ENCODE peak calls at places on chromosomes 16 and 17, in eight cellular contexts. One of them, this sample, is unnamed.

GRCh38 chr17:76490112-76490710 is 11.0 kb downstream of the RHBDF2 start:
- DNase-seq in IMR-90: no peak
- DNase-seq in SK-N-SH: no peak
- DNase-seq in GM12878: no peak
- DNase-seq in WTC11: no peak
- DNase-seq in H1: no peak
- DNase-seq in HepG2: no peak
- DNase-seq in K562: no peak
- DNase-seq in this sample: no peak

GRCh38 chr16:24286713-24287405 is 30.7 kb downstream of the CACNG3 start:
- DNase-seq in IMR-90: no peak
- DNase-seq in SK-N-SH: no peak
- DNase-seq in GM12878: no peak
- DNase-seq in WTC11: no peak
- DNase-seq in H1: no peak
- DNase-seq in HepG2: no peak
- DNase-seq in K562: no peak
- DNase-seq in this sample: no peak

GRCh38 chr16:81443688-81444447 is 740 bp upstream of the CMIP start:
- DNase-seq in IMR-90: no peak
- DNase-seq in SK-N-SH: no peak
- DNase-seq in GM12878: no peak
- DNase-seq in WTC11: no peak
- DNase-seq in H1: peak
- DNase-seq in HepG2: no peak
- DNase-seq in K562: no peak
- DNase-seq in this sample: no peak

GRCh38 chr17:2542056-2542455 is 30.4 kb upstream of the METTL16 start:
- DNase-seq in IMR-90: no peak
- DNase-seq in SK-N-SH: no peak
- DNase-seq in GM12878: no peak
- DNase-seq in WTC11: no peak
- DNase-seq in H1: no peak
- DNase-seq in HepG2: no peak
- DNase-seq in K562: no peak
- DNase-seq in this sample: no peak

GRCh38 chr16:13036600-13036999 is 135.2 kb downstream of the SHISA9 start:
- DNase-seq in IMR-90: peak
- DNase-seq in SK-N-SH: no peak
- DNase-seq in GM12878: no peak
- DNase-seq in WTC11: peak
- DNase-seq in H1: peak
- DNase-seq in HepG2: peak
- DNase-seq in K562: peak
- DNase-seq in this sample: peak

GRCh38 chr16:88406096-88407041 is 23.6 kb downstream of the ZNF469 start:
- DNase-seq in IMR-90: no peak
- DNase-seq in SK-N-SH: peak
- DNase-seq in GM12878: no peak
- DNase-seq in WTC11: no peak
- DNase-seq in H1: no peak
- DNase-seq in HepG2: peak
- DNase-seq in K562: peak
- DNase-seq in this sample: no peak

GRCh38 chr17:81031571-81032550 is 3.1 kb upstream of the BAIAP2 start:
- DNase-seq in IMR-90: no peak
- DNase-seq in SK-N-SH: no peak
- DNase-seq in GM12878: no peak
- DNase-seq in WTC11: no peak
- DNase-seq in H1: no peak
- DNase-seq in HepG2: no peak
- DNase-seq in K562: no peak
- DNase-seq in this sample: no peak

GRCh38 chr17:76547183-76547641 is 7.4 kb downstream of the PRCD start:
- DNase-seq in IMR-90: peak
- DNase-seq in SK-N-SH: peak
- DNase-seq in GM12878: no peak
- DNase-seq in WTC11: peak
- DNase-seq in H1: no peak
- DNase-seq in HepG2: peak
- DNase-seq in K562: peak
- DNase-seq in this sample: peak

GRCh38 chr16:12206031-12206748 is 229.7 kb downstream of the SNX29 start:
- DNase-seq in IMR-90: no peak
- DNase-seq in SK-N-SH: no peak
- DNase-seq in GM12878: no peak
- DNase-seq in WTC11: no peak
- DNase-seq in H1: no peak
- DNase-seq in HepG2: no peak
- DNase-seq in K562: no peak
- DNase-seq in this sample: no peak

GRCh38 chr16:88560722-88561484 is 9.3 kb upstream of the ZC3H18 start:
- DNase-seq in IMR-90: peak
- DNase-seq in SK-N-SH: no peak
- DNase-seq in GM12878: no peak
- DNase-seq in WTC11: peak
- DNase-seq in H1: peak
- DNase-seq in HepG2: peak
- DNase-seq in K562: peak
- DNase-seq in this sample: no peak

GRCh38 chr16:1890701-1891035 is 18.7 kb upstream of the MEIOB start:
- DNase-seq in IMR-90: no peak
- DNase-seq in SK-N-SH: peak
- DNase-seq in GM12878: no peak
- DNase-seq in WTC11: no peak
- DNase-seq in H1: no peak
- DNase-seq in HepG2: no peak
- DNase-seq in K562: no peak
- DNase-seq in this sample: no peak

GRCh38 chr17:81084691-81085419 is 49.9 kb downstream of the BAIAP2 start:
- DNase-seq in IMR-90: no peak
- DNase-seq in SK-N-SH: no peak
- DNase-seq in GM12878: no peak
- DNase-seq in WTC11: no peak
- DNase-seq in H1: no peak
- DNase-seq in HepG2: no peak
- DNase-seq in K562: no peak
- DNase-seq in this sample: no peak

GRCh38 chr17:72602517-72603345 is 481.9 kb downstream of the SOX9 start:
- DNase-seq in IMR-90: peak
- DNase-seq in SK-N-SH: no peak
- DNase-seq in GM12878: no peak
- DNase-seq in WTC11: peak
- DNase-seq in H1: peak
- DNase-seq in HepG2: no peak
- DNase-seq in K562: no peak
- DNase-seq in this sample: peak

GRCh38 chr17:82960419-82961271 is 118.8 kb upstream of the METRNL start:
- DNase-seq in IMR-90: no peak
- DNase-seq in SK-N-SH: no peak
- DNase-seq in GM12878: no peak
- DNase-seq in WTC11: no peak
- DNase-seq in H1: no peak
- DNase-seq in HepG2: no peak
- DNase-seq in K562: no peak
- DNase-seq in this sample: no peak

GRCh38 chr17:41529491-41529915 is 1.4 kb upstream of the KRT19 start:
- DNase-seq in IMR-90: no peak
- DNase-seq in SK-N-SH: peak
- DNase-seq in GM12878: no peak
- DNase-seq in WTC11: no peak
- DNase-seq in H1: no peak
- DNase-seq in HepG2: no peak
- DNase-seq in K562: no peak
- DNase-seq in this sample: no peak

GRCh38 chr17:6386041-6386630 is 48.8 kb downstream of the AIPL1 start:
- DNase-seq in IMR-90: no peak
- DNase-seq in SK-N-SH: no peak
- DNase-seq in GM12878: no peak
- DNase-seq in WTC11: no peak
- DNase-seq in H1: peak
- DNase-seq in HepG2: no peak
- DNase-seq in K562: no peak
- DNase-seq in this sample: no peak

GRCh38 chr17:50817142-50817751 is 18.1 kb upstream of the WFIKKN2 start:
- DNase-seq in IMR-90: no peak
- DNase-seq in SK-N-SH: peak
- DNase-seq in GM12878: no peak
- DNase-seq in WTC11: peak
- DNase-seq in H1: peak
- DNase-seq in HepG2: no peak
- DNase-seq in K562: peak
- DNase-seq in this sample: peak

GRCh38 chr17:73717690-73718089 is 73.4 kb upstream of the SDK2 start:
- DNase-seq in IMR-90: no peak
- DNase-seq in SK-N-SH: no peak
- DNase-seq in GM12878: no peak
- DNase-seq in WTC11: no peak
- DNase-seq in H1: no peak
- DNase-seq in HepG2: no peak
- DNase-seq in K562: no peak
- DNase-seq in this sample: no peak

GRCh38 chr17:9202572-9202971 is 181.3 kb downstream of the NTN1 start:
- DNase-seq in IMR-90: no peak
- DNase-seq in SK-N-SH: no peak
- DNase-seq in GM12878: no peak
- DNase-seq in WTC11: no peak
- DNase-seq in H1: no peak
- DNase-seq in HepG2: no peak
- DNase-seq in K562: no peak
- DNase-seq in this sample: no peak

GRCh38 chr16:60107467-60107866 is 1373.4 kb upstream of the GOT2 start:
- DNase-seq in IMR-90: no peak
- DNase-seq in SK-N-SH: no peak
- DNase-seq in GM12878: no peak
- DNase-seq in WTC11: no peak
- DNase-seq in H1: no peak
- DNase-seq in HepG2: no peak
- DNase-seq in K562: no peak
- DNase-seq in this sample: no peak

GRCh38 chr16:83305092-83305491 is 502.7 kb upstream of the HSBP1 start:
- DNase-seq in IMR-90: peak
- DNase-seq in SK-N-SH: no peak
- DNase-seq in GM12878: no peak
- DNase-seq in WTC11: no peak
- DNase-seq in H1: no peak
- DNase-seq in HepG2: no peak
- DNase-seq in K562: no peak
- DNase-seq in this sample: no peak

DNA sequence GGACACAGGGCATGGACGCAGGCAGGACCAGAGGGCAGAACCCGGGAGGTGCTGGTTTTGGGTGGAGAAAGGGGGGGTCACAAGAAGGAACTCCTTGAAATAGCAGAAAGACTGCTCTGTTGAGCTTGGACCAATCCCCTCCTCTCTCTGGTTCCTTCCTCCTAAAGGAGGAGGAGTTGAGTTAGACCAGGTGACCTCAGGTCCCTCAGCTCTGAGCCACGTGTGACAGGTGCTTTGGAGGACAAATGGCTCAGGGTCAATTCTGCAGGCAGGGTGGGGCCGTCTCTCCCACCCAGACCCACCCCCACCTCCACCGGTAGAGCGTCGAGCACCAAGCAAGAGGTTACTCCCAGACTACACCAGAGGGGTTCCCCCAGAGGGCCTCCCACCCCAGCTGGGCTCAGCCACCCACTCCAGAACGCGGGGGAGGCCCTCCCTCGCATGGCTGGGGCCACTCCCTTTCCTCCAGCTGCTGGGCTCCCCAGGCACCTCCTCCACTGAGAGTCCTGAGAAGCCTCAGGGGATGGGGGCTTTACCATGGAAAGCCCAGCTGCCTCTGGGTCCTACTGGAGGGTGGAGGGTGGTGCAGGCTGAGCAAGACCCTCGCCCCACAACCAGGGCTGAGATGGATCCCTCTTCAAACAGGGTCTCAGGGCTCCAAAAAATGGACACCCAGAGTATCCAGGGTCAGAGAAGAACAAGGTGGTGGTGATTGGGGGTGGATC is 7.7 kb downstream of the MYO1C start:
- DNase-seq in IMR-90: no peak
- DNase-seq in SK-N-SH: peak
- DNase-seq in GM12878: peak
- DNase-seq in WTC11: peak
- DNase-seq in H1: peak
- DNase-seq in HepG2: peak
- DNase-seq in K562: peak
- DNase-seq in this sample: peak
- TF ChIP-seq USF2 in IMR-90: peak
- TF ChIP-seq USF2 in SK-N-SH: no peak
- TF ChIP-seq USF2 in GM12878: no peak
- TF ChIP-seq USF2 in WTC11: peak
- TF ChIP-seq USF2 in H1: peak
- TF ChIP-seq USF2 in HepG2: no peak
- TF ChIP-seq USF2 in K562: peak
- TF ChIP-seq USF2 in this sample: peak

GRCh38 chr17:44565866-44566443 is 8.7 kb downstream of the FZD2 start:
- DNase-seq in IMR-90: no peak
- DNase-seq in SK-N-SH: no peak
- DNase-seq in GM12878: no peak
- DNase-seq in WTC11: no peak
- DNase-seq in H1: no peak
- DNase-seq in HepG2: no peak
- DNase-seq in K562: no peak
- DNase-seq in this sample: no peak
- TF ChIP-seq CTCF in IMR-90: peak
- TF ChIP-seq CTCF in SK-N-SH: peak
- TF ChIP-seq CTCF in GM12878: no peak
- TF ChIP-seq CTCF in WTC11: peak
- TF ChIP-seq CTCF in H1: peak
- TF ChIP-seq CTCF in HepG2: peak
- TF ChIP-seq CTCF in K562: peak
- TF ChIP-seq CTCF in this sample: peak

GRCh38 chr16:67169642-67170167 is 633 bp upstream of the NOL3 start:
- DNase-seq in IMR-90: no peak
- DNase-seq in SK-N-SH: peak
- DNase-seq in GM12878: no peak
- DNase-seq in WTC11: peak
- DNase-seq in H1: peak
- DNase-seq in HepG2: peak
- DNase-seq in K562: peak
- DNase-seq in this sample: peak
- TF ChIP-seq USF2 in IMR-90: no peak
- TF ChIP-seq USF2 in SK-N-SH: no peak
- TF ChIP-seq USF2 in GM12878: no peak
- TF ChIP-seq USF2 in WTC11: no peak
- TF ChIP-seq USF2 in H1: no peak
- TF ChIP-seq USF2 in HepG2: no peak
- TF ChIP-seq USF2 in K562: no peak
- TF ChIP-seq USF2 in this sample: no peak

DNA sequence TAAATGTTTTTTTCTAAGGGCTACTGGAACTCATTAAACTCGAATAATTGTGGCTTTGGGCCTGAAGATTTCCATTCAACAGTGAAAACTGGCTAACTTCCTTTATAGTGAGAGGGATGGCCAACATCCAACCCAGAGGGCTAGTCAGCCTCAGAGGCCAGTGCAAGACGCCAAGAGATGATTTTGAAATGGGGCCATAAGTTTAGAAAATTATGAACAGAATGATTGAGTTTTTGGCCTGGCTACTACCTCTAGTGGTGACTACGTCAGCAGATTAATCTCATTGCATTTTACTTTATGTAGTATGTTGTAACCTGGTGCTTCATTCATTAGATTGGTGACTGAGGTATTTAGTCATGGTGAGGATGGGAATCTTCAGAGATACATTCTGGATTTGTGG is 28.4 kb downstream of the HAPSTR1 start:
- DNase-seq in IMR-90: peak
- DNase-seq in SK-N-SH: no peak
- DNase-seq in GM12878: no peak
- DNase-seq in WTC11: no peak
- DNase-seq in H1: no peak
- DNase-seq in HepG2: no peak
- DNase-seq in K562: no peak
- DNase-seq in this sample: peak
- TF ChIP-seq CTCF in IMR-90: peak
- TF ChIP-seq CTCF in SK-N-SH: peak
- TF ChIP-seq CTCF in GM12878: no peak
- TF ChIP-seq CTCF in WTC11: no peak
- TF ChIP-seq CTCF in H1: no peak
- TF ChIP-seq CTCF in HepG2: no peak
- TF ChIP-seq CTCF in K562: no peak
- TF ChIP-seq CTCF in this sample: no peak